ENCODE peak calls at places on chromosomes 6 and 20, in four cellular contexts. One of them, this sample, is unnamed. For H3K4me1, the result is how much of the 10 kb centered on the place peaks cover.

GRCh38 chr6:85343428-85343827 is 106.5 kb upstream of the NT5E start:
- DNase-seq in cardiac muscle cell: no peak
- DNase-seq in upper lobe of right lung: no peak
- DNase-seq in CD4-positive, alpha-beta memory T cell: no peak
- DNase-seq in this sample: no peak

GRCh38 chr6:100464162-100464851 is 414 bp downstream of the SIM1 start:
- DNase-seq in cardiac muscle cell: no peak
- DNase-seq in upper lobe of right lung: no peak
- DNase-seq in CD4-positive, alpha-beta memory T cell: no peak
- DNase-seq in this sample: no peak

GRCh38 chr6:73898599-73898998 is 202.6 kb downstream of the CD109 start:
- DNase-seq in cardiac muscle cell: peak
- DNase-seq in upper lobe of right lung: no peak
- DNase-seq in CD4-positive, alpha-beta memory T cell: no peak
- DNase-seq in this sample: no peak

GRCh38 chr20:4896119-4896700 is 105.1 kb downstream of the SLC23A2 start:
- DNase-seq in cardiac muscle cell: no peak
- DNase-seq in upper lobe of right lung: no peak
- DNase-seq in CD4-positive, alpha-beta memory T cell: no peak
- DNase-seq in this sample: no peak

GRCh38 chr20:34544109-34544793 is 14.3 kb upstream of the MAP1LC3A start:
- DNase-seq in cardiac muscle cell: peak
- DNase-seq in upper lobe of right lung: no peak
- DNase-seq in CD4-positive, alpha-beta memory T cell: no peak
- DNase-seq in this sample: no peak

GRCh38 chr20:33444797-33445560 is 1.4 kb upstream of the SNTA1 start:
- DNase-seq in cardiac muscle cell: no peak
- DNase-seq in upper lobe of right lung: no peak
- DNase-seq in CD4-positive, alpha-beta memory T cell: peak
- DNase-seq in this sample: peak

GRCh38 chr6:122789862-122790739 is 1.0 kb downstream of the SMPDL3A start:
- DNase-seq in cardiac muscle cell: no peak
- DNase-seq in upper lobe of right lung: peak
- DNase-seq in CD4-positive, alpha-beta memory T cell: no peak
- DNase-seq in this sample: no peak

GRCh38 chr6:154848580-154848979 is 115.4 kb downstream of the SCAF8 start:
- DNase-seq in cardiac muscle cell: peak
- DNase-seq in upper lobe of right lung: no peak
- DNase-seq in CD4-positive, alpha-beta memory T cell: no peak
- DNase-seq in this sample: no peak

GRCh38 chr6:15751721-15752350 is 89.0 kb upstream of the DTNBP1 start:
- DNase-seq in cardiac muscle cell: no peak
- DNase-seq in upper lobe of right lung: no peak
- DNase-seq in CD4-positive, alpha-beta memory T cell: no peak
- DNase-seq in this sample: no peak

GRCh38 chr6:133546098-133546497 is 304.9 kb downstream of the EYA4 start:
- DNase-seq in cardiac muscle cell: no peak
- DNase-seq in upper lobe of right lung: no peak
- DNase-seq in CD4-positive, alpha-beta memory T cell: no peak
- DNase-seq in this sample: no peak

GRCh38 chr6:163751032-163751525 is 336.6 kb downstream of the QKI start:
- DNase-seq in cardiac muscle cell: no peak
- DNase-seq in upper lobe of right lung: peak
- DNase-seq in CD4-positive, alpha-beta memory T cell: peak
- DNase-seq in this sample: no peak

GRCh38 chr6:3283641-3284435 is 25.1 kb downstream of the PSMG4 start:
- DNase-seq in cardiac muscle cell: no peak
- DNase-seq in upper lobe of right lung: peak
- DNase-seq in CD4-positive, alpha-beta memory T cell: no peak
- DNase-seq in this sample: no peak

GRCh38 chr6:10690651-10691445 is 3.6 kb downstream of the C6orf52 start:
- DNase-seq in cardiac muscle cell: peak
- DNase-seq in upper lobe of right lung: no peak
- DNase-seq in CD4-positive, alpha-beta memory T cell: no peak
- DNase-seq in this sample: no peak

GRCh38 chr6:10146723-10147451 is 268.0 kb downstream of the TFAP2A start:
- DNase-seq in cardiac muscle cell: peak
- DNase-seq in upper lobe of right lung: no peak
- DNase-seq in CD4-positive, alpha-beta memory T cell: no peak
- DNase-seq in this sample: peak

GRCh38 chr6:43391448-43392031 is 22.1 kb upstream of the ZNF318 start:
- DNase-seq in cardiac muscle cell: no peak
- DNase-seq in upper lobe of right lung: no peak
- DNase-seq in CD4-positive, alpha-beta memory T cell: peak
- DNase-seq in this sample: peak

GRCh38 chr6:46729810-46730342 is 5.3 kb downstream of the PLA2G7 start:
- DNase-seq in cardiac muscle cell: no peak
- DNase-seq in upper lobe of right lung: no peak
- DNase-seq in CD4-positive, alpha-beta memory T cell: no peak
- DNase-seq in this sample: no peak

GRCh38 chr6:150783818-150784217 is 81.7 kb upstream of the MTHFD1L start:
- DNase-seq in cardiac muscle cell: no peak
- DNase-seq in upper lobe of right lung: no peak
- DNase-seq in CD4-positive, alpha-beta memory T cell: no peak
- DNase-seq in this sample: no peak

GRCh38 chr6:139409026-139409425 is 34.6 kb upstream of the CITED2 start:
- DNase-seq in cardiac muscle cell: peak
- DNase-seq in upper lobe of right lung: no peak
- DNase-seq in CD4-positive, alpha-beta memory T cell: no peak
- DNase-seq in this sample: no peak

GRCh38 chr6:126175251-126175650 is 164.7 kb upstream of the CENPW start:
- DNase-seq in cardiac muscle cell: no peak
- DNase-seq in upper lobe of right lung: no peak
- DNase-seq in CD4-positive, alpha-beta memory T cell: no peak
- DNase-seq in this sample: no peak

GRCh38 chr6:96853083-96853482 is 15.8 kb upstream of the GPR63 start:
- DNase-seq in cardiac muscle cell: no peak
- DNase-seq in upper lobe of right lung: no peak
- DNase-seq in CD4-positive, alpha-beta memory T cell: no peak
- DNase-seq in this sample: no peak

GRCh38 chr20:63626424-63627128 is at the start of gene GMEB2:
- DNase-seq in cardiac muscle cell: no peak
- DNase-seq in upper lobe of right lung: peak
- DNase-seq in CD4-positive, alpha-beta memory T cell: no peak
- DNase-seq in this sample: peak

GRCh38 chr6:2498224-2498623 is 252.5 kb downstream of the MYLK4 start:
- DNase-seq in cardiac muscle cell: peak
- DNase-seq in upper lobe of right lung: no peak
- DNase-seq in CD4-positive, alpha-beta memory T cell: no peak
- DNase-seq in this sample: no peak

GRCh38 chr6:39615622-39616021 is 109.6 kb downstream of the KIF6 start:
- DNase-seq in cardiac muscle cell: no peak
- DNase-seq in upper lobe of right lung: no peak
- DNase-seq in CD4-positive, alpha-beta memory T cell: no peak
- DNase-seq in this sample: no peak

GRCh38 chr6:128847481-128848168 is 35.3 kb upstream of the LAMA2 start:
- DNase-seq in cardiac muscle cell: no peak
- DNase-seq in upper lobe of right lung: no peak
- DNase-seq in CD4-positive, alpha-beta memory T cell: no peak
- DNase-seq in this sample: no peak

GRCh38 chr6:123802351-123802696 is 1.3 kb upstream of the NKAIN2 start:
- DNase-seq in cardiac muscle cell: no peak
- DNase-seq in upper lobe of right lung: no peak
- DNase-seq in CD4-positive, alpha-beta memory T cell: no peak
- DNase-seq in this sample: no peak

GRCh38 chr6:169921853-169922779 is 170.7 kb downstream of the ERMARD start:
- DNase-seq in cardiac muscle cell: no peak
- DNase-seq in upper lobe of right lung: no peak
- DNase-seq in CD4-positive, alpha-beta memory T cell: no peak
- DNase-seq in this sample: peak

GRCh38 chr6:24908555-24908954 is 27.2 kb downstream of the RIPOR2 start:
- DNase-seq in cardiac muscle cell: no peak
- DNase-seq in upper lobe of right lung: no peak
- DNase-seq in CD4-positive, alpha-beta memory T cell: no peak
- DNase-seq in this sample: no peak

GRCh38 chr6:137776786-137777185 is 90.3 kb upstream of the TNFAIP3 start:
- DNase-seq in cardiac muscle cell: peak
- DNase-seq in upper lobe of right lung: no peak
- DNase-seq in CD4-positive, alpha-beta memory T cell: no peak
- DNase-seq in this sample: no peak

GRCh38 chr20:57680131-57680716 is 29.6 kb downstream of the PMEPA1 start:
- DNase-seq in cardiac muscle cell: no peak
- DNase-seq in upper lobe of right lung: no peak
- DNase-seq in CD4-positive, alpha-beta memory T cell: no peak
- DNase-seq in this sample: no peak

GRCh38 chr20:31678389-31679356 is 41.0 kb downstream of the COX4I2 start:
- DNase-seq in cardiac muscle cell: peak
- DNase-seq in upper lobe of right lung: no peak
- DNase-seq in CD4-positive, alpha-beta memory T cell: no peak
- DNase-seq in this sample: peak

GRCh38 chr6:142870787-142871371 is 74.1 kb downstream of the HIVEP2 start:
- DNase-seq in cardiac muscle cell: no peak
- DNase-seq in upper lobe of right lung: no peak
- DNase-seq in CD4-positive, alpha-beta memory T cell: no peak
- DNase-seq in this sample: no peak

GRCh38 chr20:2829376-2829775 is 11.1 kb downstream of the PCED1A start:
- DNase-seq in cardiac muscle cell: no peak
- DNase-seq in upper lobe of right lung: no peak
- DNase-seq in CD4-positive, alpha-beta memory T cell: no peak
- DNase-seq in this sample: peak

GRCh38 chr6:163771180-163771579 is 356.7 kb downstream of the QKI start:
- DNase-seq in cardiac muscle cell: no peak
- DNase-seq in upper lobe of right lung: no peak
- DNase-seq in CD4-positive, alpha-beta memory T cell: no peak
- DNase-seq in this sample: no peak

GRCh38 chr20:44475372-44475693 is 341 bp upstream of the TTPAL start:
- DNase-seq in cardiac muscle cell: no peak
- DNase-seq in upper lobe of right lung: no peak
- DNase-seq in CD4-positive, alpha-beta memory T cell: no peak
- DNase-seq in this sample: no peak

GRCh38 chr6:124770131-124770530 is 192.1 kb upstream of the RNF217 start:
- DNase-seq in cardiac muscle cell: no peak
- DNase-seq in upper lobe of right lung: no peak
- DNase-seq in CD4-positive, alpha-beta memory T cell: no peak
- DNase-seq in this sample: no peak

GRCh38 chr6:11139051-11139960 is 27.8 kb upstream of the ERVFRD-1 start:
- DNase-seq in cardiac muscle cell: peak
- DNase-seq in upper lobe of right lung: no peak
- DNase-seq in CD4-positive, alpha-beta memory T cell: no peak
- DNase-seq in this sample: no peak

DNA sequence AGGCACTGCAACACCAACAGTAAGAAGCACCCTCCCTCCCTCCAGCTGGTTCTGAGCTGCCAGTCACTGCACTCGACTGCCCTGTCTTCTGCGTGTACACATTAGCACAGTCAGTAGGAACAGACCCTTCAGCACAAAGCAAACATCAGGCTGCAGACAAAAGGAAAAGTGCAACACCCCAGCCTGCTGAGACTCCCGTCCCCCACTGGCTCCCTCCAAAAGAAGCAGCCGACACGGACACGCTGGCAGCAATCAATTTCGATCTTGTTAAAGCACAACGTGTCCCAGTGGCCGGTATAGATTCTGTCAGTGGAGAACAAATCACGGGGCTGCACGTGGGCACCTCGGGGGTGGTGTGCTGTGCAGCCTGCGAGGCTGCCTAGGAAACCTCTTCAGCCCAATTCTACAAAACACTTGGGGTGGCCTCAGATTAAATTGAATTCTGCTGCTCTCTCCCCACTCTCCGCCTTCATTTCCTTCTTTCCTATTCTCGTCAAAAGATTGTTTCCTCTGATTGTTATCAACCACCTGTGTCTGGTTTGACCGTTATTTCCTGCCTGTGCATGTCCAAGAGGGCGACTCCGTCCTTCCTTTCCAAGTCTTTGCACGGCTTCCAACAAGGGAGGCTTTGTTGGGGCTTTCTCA is 38.7 kb downstream of the TRAF3IP2 start:
- DNase-seq in cardiac muscle cell: peak
- DNase-seq in upper lobe of right lung: peak
- DNase-seq in CD4-positive, alpha-beta memory T cell: no peak
- DNase-seq in this sample: peak
- H3K4me1 ChIP-seq in cardiac muscle cell: under half
- H3K4me1 ChIP-seq in upper lobe of right lung: under half
- H3K4me1 ChIP-seq in CD4-positive, alpha-beta memory T cell: under half
- H3K4me1 ChIP-seq in this sample: half or more

GRCh38 chr6:156809034-156809433 is 31.9 kb downstream of the ARID1B start:
- DNase-seq in cardiac muscle cell: peak
- DNase-seq in upper lobe of right lung: no peak
- DNase-seq in CD4-positive, alpha-beta memory T cell: no peak
- DNase-seq in this sample: no peak
- H3K4me1 ChIP-seq in cardiac muscle cell: under half
- H3K4me1 ChIP-seq in upper lobe of right lung: under half
- H3K4me1 ChIP-seq in CD4-positive, alpha-beta memory T cell: half or more
- H3K4me1 ChIP-seq in this sample: under half

DNA sequence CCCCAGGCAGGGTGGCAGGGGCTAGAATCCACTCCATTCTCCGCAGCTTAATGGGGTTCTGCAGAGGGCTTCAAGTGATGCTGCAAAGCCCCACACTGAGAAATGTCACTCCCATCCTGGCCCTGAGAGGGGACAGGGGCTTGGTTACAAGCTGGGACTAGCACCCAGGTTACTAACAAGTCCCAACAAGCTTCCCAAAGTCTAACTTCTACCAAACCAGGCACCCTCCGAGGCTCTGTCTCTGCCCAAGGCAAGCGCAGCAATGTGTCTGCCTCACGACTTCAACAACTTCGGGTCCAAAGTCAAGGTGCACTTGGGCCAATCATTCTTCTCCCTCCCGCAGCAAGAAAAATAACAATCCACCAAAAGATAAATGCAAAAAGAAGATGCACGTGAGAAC is 45.6 kb downstream of the NFATC2 start:
- DNase-seq in cardiac muscle cell: no peak
- DNase-seq in upper lobe of right lung: no peak
- DNase-seq in CD4-positive, alpha-beta memory T cell: no peak
- DNase-seq in this sample: no peak
- H3K4me1 ChIP-seq in cardiac muscle cell: under half
- H3K4me1 ChIP-seq in upper lobe of right lung: half or more
- H3K4me1 ChIP-seq in CD4-positive, alpha-beta memory T cell: half or more
- H3K4me1 ChIP-seq in this sample: under half

GRCh38 chr6:108669673-108670072 is 109.0 kb downstream of the FOXO3 start:
- DNase-seq in cardiac muscle cell: no peak
- DNase-seq in upper lobe of right lung: no peak
- DNase-seq in CD4-positive, alpha-beta memory T cell: no peak
- DNase-seq in this sample: no peak
- H3K4me1 ChIP-seq in cardiac muscle cell: under half
- H3K4me1 ChIP-seq in upper lobe of right lung: under half
- H3K4me1 ChIP-seq in CD4-positive, alpha-beta memory T cell: under half
- H3K4me1 ChIP-seq in this sample: under half

This sample was measured in DND-41.